ENCODE peak calls at places on chromosomes 7 and 10, in nine cellular contexts. C is pancreas, B is transverse colon, Y is SJSA1, A is astrocyte, V is iPS DF 6.9, G is heart left ventricle, J is heart right ventricle, H is left ventricle myocardium inferior. T is an unnamed sample. For H3K36me3, the result is how much of the 10 kb centered on the place peaks cover.

GRCh38 chr10:63466168-63466935 is 575 bp upstream of the JMJD1C start:
- DNase-seq in H (peak), Y (peak), B (peak), J (no peak), V (no peak), A (peak), C (no peak), G (peak), T (peak)

GRCh38 chr7:55546826-55547225 is 25.5 kb downstream of the VOPP1 start:
- DNase-seq in G (peak), Y (peak), B (peak), C (peak), J (peak), H (peak), V (no peak), A (peak), T (peak)

GRCh38 chr10:21807162-21807561 is 196.4 kb downstream of the DNAJC1 start:
- DNase-seq in G (no peak), V (peak), C (no peak), Y (no peak), J (no peak), B (no peak), A (no peak), H (no peak), T (no peak)

GRCh38 chr10:47025253-47025539 is 114.0 kb downstream of the PTPN20 start:
- DNase-seq in V (no peak), A (no peak), C (peak), G (peak), H (no peak), Y (no peak), B (no peak), J (no peak), T (no peak)

GRCh38 chr10:108097258-108097657 is 932.8 kb upstream of the SORCS1 start:
- DNase-seq in V (no peak), G (no peak), J (no peak), H (no peak), B (no peak), C (peak), Y (no peak), A (no peak), T (no peak)

GRCh38 chr7:106599343-106599698 is 61.6 kb downstream of the CCDC71L start:
- DNase-seq in Y (no peak), C (no peak), G (no peak), A (no peak), B (peak), H (no peak), V (no peak), J (no peak), T (no peak)

GRCh38 chr10:69513617-69514016 is 59.6 kb downstream of the NEUROG3 start:
- DNase-seq in C (no peak), G (no peak), V (no peak), H (no peak), J (no peak), Y (no peak), B (no peak), A (no peak), T (no peak)

GRCh38 chr10:28169525-28169924 is 133.3 kb downstream of the MPP7 start:
- DNase-seq in J (no peak), V (no peak), H (no peak), Y (no peak), A (no peak), B (no peak), G (no peak), C (no peak), T (no peak)

GRCh38 chr7:44893710-44894135 is 8.4 kb upstream of the PURB start:
- DNase-seq in J (no peak), G (no peak), V (no peak), H (no peak), B (no peak), C (no peak), Y (no peak), A (no peak), T (no peak)

GRCh38 chr7:142334236-142334635 is 76.4 kb upstream of the PRSS58 start:
- DNase-seq in A (no peak), H (no peak), C (no peak), V (no peak), J (no peak), G (no peak), B (no peak), Y (no peak), T (no peak)

GRCh38 chr7:55063633-55064032 is 44.8 kb downstream of the EGFR start:
- DNase-seq in J (no peak), B (no peak), C (no peak), G (no peak), A (peak), Y (peak), V (no peak), H (no peak), T (no peak)

DNA sequence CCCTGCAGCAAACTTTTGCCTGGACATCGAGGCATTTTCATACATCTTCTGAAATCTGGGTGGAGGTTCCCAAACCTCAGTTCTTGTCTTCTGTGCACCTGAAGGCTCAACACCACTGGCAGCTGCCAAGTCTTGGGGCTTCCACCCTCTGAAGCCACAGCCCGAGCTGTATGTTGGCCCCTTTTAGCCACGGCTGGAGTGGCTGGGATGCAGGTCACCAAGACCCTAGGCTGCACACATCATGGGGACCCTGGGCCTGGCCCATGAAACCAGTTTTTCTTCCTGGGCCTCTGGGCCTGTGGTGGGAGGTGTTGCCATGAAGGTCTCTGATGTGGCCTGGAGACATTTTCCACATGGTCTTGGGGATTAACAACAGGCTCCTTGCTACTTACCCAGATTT is 62.1 kb downstream of the INPP5A start:
- DNase-seq in H (no peak), V (no peak), B (no peak), C (no peak), A (no peak), Y (no peak), G (no peak), J (no peak), T (no peak)
- H3K36me3 ChIP-seq in H (under half), V (under half), B (under half), C (under half), A (under half), Y (under half), G (under half), J (under half), T (under half)

GRCh38 chr7:74212661-74213060 is 2.9 kb downstream of the LAT2 start:
- DNase-seq in V (no peak), G (no peak), J (no peak), A (no peak), C (peak), Y (no peak), B (no peak), H (no peak), T (no peak)
- H3K27ac ChIP-seq in V (no peak), G (no peak), J (no peak), A (no peak), C (no peak), Y (no peak), B (no peak), H (no peak), T (no peak)

GRCh38 chr7:4762121-4763055 is 13.0 kb upstream of the AP5Z1 start:
- DNase-seq in C (peak), V (no peak), B (no peak), H (no peak), A (no peak), Y (peak), J (no peak), G (no peak), T (no peak)
- H3K36me3 ChIP-seq in C (under half), V (under half), B (under half), H (half or more), A (under half), Y (half or more), J (half or more), G (half or more), T (under half)

GRCh38 chr10:104304927-104305326 is 33.3 kb downstream of the ITPRIP start:
- DNase-seq in H (no peak), Y (no peak), B (no peak), J (no peak), G (no peak), C (no peak), V (no peak), A (no peak), T (no peak)
- H3K27ac ChIP-seq in H (peak), Y (no peak), B (no peak), J (peak), G (peak), C (no peak), V (no peak), A (no peak), T (peak)